ENCODE peak calls at places on chromosomes 6 and 20, in six cellular contexts. One of them, this sample, is unnamed.
A peak's percentile ranks its signal among the peaks of the same experiment; 100 is the strongest.

GRCh38 chr6:36671687-36672375 is 6.7 kb upstream of the CDKN1A start:
- DNase-seq in left ventricle myocardium inferior: no peak
- DNase-seq in mesenchymal stem cell: no peak
- DNase-seq in CD4-positive, alpha-beta T cell: no peak
- DNase-seq in right cardiac atrium: no peak
- DNase-seq in right lobe of liver: no peak
- DNase-seq in this sample: no peak

GRCh38 chr6:170140129-170140528 is 150.7 kb downstream of the DLL1 start:
- DNase-seq in right cardiac atrium: peak; percentile 18
- DNase-seq in left ventricle myocardium inferior: no peak
- DNase-seq in CD4-positive, alpha-beta T cell: no peak
- DNase-seq in right lobe of liver: peak; percentile 8
- DNase-seq in mesenchymal stem cell: no peak
- DNase-seq in this sample: no peak

GRCh38 chr6:41302638-41303037 is 16.2 kb upstream of the TREM1 start:
- DNase-seq in CD4-positive, alpha-beta T cell: no peak
- DNase-seq in mesenchymal stem cell: no peak
- DNase-seq in left ventricle myocardium inferior: no peak
- DNase-seq in right lobe of liver: no peak
- DNase-seq in right cardiac atrium: no peak
- DNase-seq in this sample: no peak

GRCh38 chr20:23652371-23652770 is 14.6 kb upstream of the CST3 start:
- DNase-seq in right lobe of liver: no peak
- DNase-seq in mesenchymal stem cell: no peak
- DNase-seq in CD4-positive, alpha-beta T cell: no peak
- DNase-seq in left ventricle myocardium inferior: no peak
- DNase-seq in right cardiac atrium: no peak
- DNase-seq in this sample: no peak

GRCh38 chr20:64010711-64011237 is 25.2 kb upstream of the C20orf204 start:
- DNase-seq in CD4-positive, alpha-beta T cell: no peak
- DNase-seq in mesenchymal stem cell: no peak
- DNase-seq in left ventricle myocardium inferior: no peak
- DNase-seq in right cardiac atrium: no peak
- DNase-seq in right lobe of liver: no peak
- DNase-seq in this sample: peak; percentile 11

GRCh38 chr6:46350714-46351113 is 140.5 kb downstream of the RCAN2 start:
- DNase-seq in right lobe of liver: no peak
- DNase-seq in mesenchymal stem cell: no peak
- DNase-seq in left ventricle myocardium inferior: no peak
- DNase-seq in CD4-positive, alpha-beta T cell: no peak
- DNase-seq in right cardiac atrium: peak; percentile 31
- DNase-seq in this sample: no peak

GRCh38 chr20:2509468-2509781 is 710 bp upstream of the ZNF343 start:
- DNase-seq in right lobe of liver: no peak
- DNase-seq in mesenchymal stem cell: no peak
- DNase-seq in CD4-positive, alpha-beta T cell: no peak
- DNase-seq in right cardiac atrium: no peak
- DNase-seq in left ventricle myocardium inferior: no peak
- DNase-seq in this sample: no peak

GRCh38 chr6:28413681-28414080 is 14.1 kb upstream of the ZSCAN12 start:
- DNase-seq in right lobe of liver: no peak
- DNase-seq in left ventricle myocardium inferior: no peak
- DNase-seq in right cardiac atrium: no peak
- DNase-seq in mesenchymal stem cell: no peak
- DNase-seq in CD4-positive, alpha-beta T cell: no peak
- DNase-seq in this sample: no peak

GRCh38 chr6:136950436-136950835 is 28.3 kb downstream of the SLC35D3 start:
- DNase-seq in right cardiac atrium: no peak
- DNase-seq in CD4-positive, alpha-beta T cell: no peak
- DNase-seq in left ventricle myocardium inferior: no peak
- DNase-seq in mesenchymal stem cell: peak; percentile 31
- DNase-seq in right lobe of liver: no peak
- DNase-seq in this sample: no peak

GRCh38 chr20:37846573-37846972 is 56.4 kb upstream of the VSTM2L start:
- DNase-seq in right cardiac atrium: no peak
- DNase-seq in left ventricle myocardium inferior: no peak
- DNase-seq in right lobe of liver: no peak
- DNase-seq in CD4-positive, alpha-beta T cell: no peak
- DNase-seq in mesenchymal stem cell: no peak
- DNase-seq in this sample: no peak

GRCh38 chr6:18752278-18753057 is 365.3 kb downstream of the RNF144B start:
- DNase-seq in right lobe of liver: no peak
- DNase-seq in mesenchymal stem cell: no peak
- DNase-seq in right cardiac atrium: no peak
- DNase-seq in CD4-positive, alpha-beta T cell: no peak
- DNase-seq in left ventricle myocardium inferior: no peak
- DNase-seq in this sample: no peak

GRCh38 chr6:89794324-89794723 is 25.3 kb downstream of the MDN1 start:
- DNase-seq in left ventricle myocardium inferior: no peak
- DNase-seq in right lobe of liver: no peak
- DNase-seq in CD4-positive, alpha-beta T cell: no peak
- DNase-seq in right cardiac atrium: no peak
- DNase-seq in mesenchymal stem cell: no peak
- DNase-seq in this sample: no peak

GRCh38 chr20:59023616-59024015 is 4.4 kb downstream of the TUBB1 start:
- DNase-seq in left ventricle myocardium inferior: no peak
- DNase-seq in mesenchymal stem cell: no peak
- DNase-seq in CD4-positive, alpha-beta T cell: no peak
- DNase-seq in right lobe of liver: no peak
- DNase-seq in right cardiac atrium: no peak
- DNase-seq in this sample: no peak

GRCh38 chr20:59025086-59025485 is 5.9 kb downstream of the TUBB1 start:
- DNase-seq in mesenchymal stem cell: no peak
- DNase-seq in CD4-positive, alpha-beta T cell: no peak
- DNase-seq in right lobe of liver: no peak
- DNase-seq in left ventricle myocardium inferior: no peak
- DNase-seq in right cardiac atrium: no peak
- DNase-seq in this sample: no peak

GRCh38 chr20:59020938-59021551 is 1.8 kb downstream of the TUBB1 start:
- DNase-seq in left ventricle myocardium inferior: no peak
- DNase-seq in right lobe of liver: no peak
- DNase-seq in mesenchymal stem cell: no peak
- DNase-seq in CD4-positive, alpha-beta T cell: no peak
- DNase-seq in right cardiac atrium: no peak
- DNase-seq in this sample: peak; percentile 73

GRCh38 chr20:59024111-59024530 is 4.9 kb downstream of the TUBB1 start:
- DNase-seq in mesenchymal stem cell: no peak
- DNase-seq in right lobe of liver: no peak
- DNase-seq in right cardiac atrium: no peak
- DNase-seq in left ventricle myocardium inferior: no peak
- DNase-seq in CD4-positive, alpha-beta T cell: no peak
- DNase-seq in this sample: no peak

DNA sequence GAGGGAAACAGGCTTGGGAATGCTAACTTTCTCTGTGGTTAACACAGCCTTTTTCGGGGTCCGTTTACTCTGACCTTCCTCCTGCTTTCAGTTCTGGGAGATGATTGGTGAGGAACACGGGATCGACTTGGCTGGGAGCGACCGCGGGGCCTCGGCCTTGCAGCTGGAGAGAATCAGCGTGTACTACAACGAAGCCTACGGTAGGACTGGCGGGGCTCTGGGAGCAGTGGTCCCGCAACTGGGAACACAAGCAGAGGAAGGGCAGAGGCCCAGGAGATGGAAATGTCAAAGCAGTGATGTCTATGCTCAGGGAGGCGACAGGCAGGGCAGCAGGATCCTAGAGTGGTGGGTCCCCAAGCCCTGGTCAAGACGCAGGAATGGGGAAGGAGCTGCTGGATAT is 3.5 kb downstream of the TUBB1 start:
- DNase-seq in right cardiac atrium: no peak
- DNase-seq in CD4-positive, alpha-beta T cell: no peak
- DNase-seq in left ventricle myocardium inferior: no peak
- DNase-seq in mesenchymal stem cell: no peak
- DNase-seq in right lobe of liver: no peak
- DNase-seq in this sample: no peak
- H3K27ac ChIP-seq in right cardiac atrium: no peak overlapping the region
- H3K27ac ChIP-seq in CD4-positive, alpha-beta T cell: no peak overlapping the region
- H3K27ac ChIP-seq in left ventricle myocardium inferior: no peak overlapping the region
- H3K27ac ChIP-seq in mesenchymal stem cell: no peak overlapping the region
- H3K27ac ChIP-seq in right lobe of liver: no peak overlapping the region
- H3K27ac ChIP-seq in this sample: no peak overlapping the region

DNA sequence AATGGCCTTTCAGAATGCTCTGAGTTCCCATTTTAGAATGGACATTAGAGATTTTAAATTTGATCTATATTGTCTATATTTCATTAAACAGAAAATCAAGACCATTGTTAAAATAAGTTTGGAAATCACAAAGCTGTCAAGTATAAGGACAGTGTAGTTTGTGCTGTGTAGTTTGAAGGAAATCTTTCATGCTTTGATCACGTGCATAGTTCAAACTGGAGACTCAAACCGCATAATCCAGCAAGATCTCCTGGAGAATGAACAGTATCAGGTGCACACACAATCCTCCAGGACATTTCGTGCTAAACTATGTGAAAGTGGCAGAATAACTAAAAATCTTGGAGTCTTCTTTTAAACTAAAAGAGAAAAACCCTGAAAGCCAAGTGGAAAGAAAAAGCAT is 60.8 kb upstream of the TBXT start:
- DNase-seq in right cardiac atrium: no peak
- DNase-seq in left ventricle myocardium inferior: no peak
- DNase-seq in mesenchymal stem cell: no peak
- DNase-seq in CD4-positive, alpha-beta T cell: no peak
- DNase-seq in right lobe of liver: no peak
- DNase-seq in this sample: no peak
- H3K27me3 ChIP-seq in right cardiac atrium: no peaks in the 10 kb centered on the region
- H3K27me3 ChIP-seq in left ventricle myocardium inferior: peaks cover 80% of the 10 kb centered on the region
- H3K27me3 ChIP-seq in mesenchymal stem cell: peaks cover 28% of the 10 kb centered on the region
- H3K27me3 ChIP-seq in CD4-positive, alpha-beta T cell: peaks cover 16% of the 10 kb centered on the region
- H3K27me3 ChIP-seq in right lobe of liver: no peaks in the 10 kb centered on the region
- H3K27me3 ChIP-seq in this sample: peaks cover 58% of the 10 kb centered on the region

GRCh38 chr6:125818225-125818657 is 27.5 kb downstream of the NCOA7 start:
- DNase-seq in right cardiac atrium: no peak
- DNase-seq in CD4-positive, alpha-beta T cell: no peak
- DNase-seq in mesenchymal stem cell: no peak
- DNase-seq in right lobe of liver: no peak
- DNase-seq in left ventricle myocardium inferior: no peak
- DNase-seq in this sample: no peak
- H3K27ac ChIP-seq in right cardiac atrium: peak overlapping the region; percentile 45
- H3K27ac ChIP-seq in CD4-positive, alpha-beta T cell: no peak overlapping the region
- H3K27ac ChIP-seq in mesenchymal stem cell: no peak overlapping the region
- H3K27ac ChIP-seq in right lobe of liver: peak overlapping the region; percentile 66
- H3K27ac ChIP-seq in left ventricle myocardium inferior: peak overlapping the region; percentile 73
- H3K27ac ChIP-seq in this sample: no peak overlapping the region

GRCh38 chr20:40650707-40651106 is 38.3 kb downstream of the MAFB start:
- DNase-seq in right cardiac atrium: no peak
- DNase-seq in mesenchymal stem cell: no peak
- DNase-seq in left ventricle myocardium inferior: no peak
- DNase-seq in CD4-positive, alpha-beta T cell: no peak
- DNase-seq in right lobe of liver: no peak
- DNase-seq in this sample: no peak
- H3K27me3 ChIP-seq in right cardiac atrium: no peaks in the 10 kb centered on the region
- H3K27me3 ChIP-seq in mesenchymal stem cell: peaks cover 11% of the 10 kb centered on the region
- H3K27me3 ChIP-seq in left ventricle myocardium inferior: peaks cover 29% of the 10 kb centered on the region
- H3K27me3 ChIP-seq in CD4-positive, alpha-beta T cell: no peaks in the 10 kb centered on the region
- H3K27me3 ChIP-seq in right lobe of liver: no peaks in the 10 kb centered on the region
- H3K27me3 ChIP-seq in this sample: peaks cover 3% of the 10 kb centered on the region

DNA sequence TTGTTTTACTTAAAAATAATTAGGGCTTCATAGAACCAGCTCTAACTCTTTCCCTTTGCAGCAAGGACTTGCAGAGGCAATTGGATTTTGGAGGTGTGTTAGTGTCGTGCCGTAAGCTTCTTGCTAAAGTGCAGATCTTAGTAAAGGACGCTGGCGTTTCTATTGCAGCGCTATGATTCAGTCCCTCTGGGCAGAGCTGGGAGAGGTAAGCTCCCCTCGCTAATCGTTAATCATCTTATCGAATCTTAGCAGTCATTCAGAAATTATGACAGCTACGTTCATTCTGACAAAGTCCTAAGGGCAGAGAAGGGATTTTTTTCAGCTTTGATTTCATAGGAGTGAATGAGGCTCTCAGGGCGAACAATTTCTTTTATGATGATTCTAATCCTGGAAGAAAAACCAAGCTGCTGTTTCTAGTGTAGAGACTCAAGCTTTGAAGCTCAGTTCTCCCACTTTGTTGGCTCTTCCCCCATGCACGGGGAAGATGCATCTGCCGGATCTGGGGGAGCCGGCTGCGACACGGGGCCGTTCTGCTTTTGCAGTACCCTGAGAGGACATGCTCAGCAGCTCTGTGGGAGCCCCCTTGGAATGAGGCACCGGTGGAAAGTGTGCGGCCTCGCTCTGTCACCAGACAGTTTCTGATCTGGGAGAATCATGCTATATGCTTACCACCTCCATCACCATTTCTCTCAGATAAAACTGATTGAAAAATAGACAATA is 79.0 kb upstream of the SLC22A23 start:
- DNase-seq in mesenchymal stem cell: no peak
- DNase-seq in right cardiac atrium: no peak
- DNase-seq in CD4-positive, alpha-beta T cell: no peak
- DNase-seq in right lobe of liver: no peak
- DNase-seq in left ventricle myocardium inferior: no peak
- DNase-seq in this sample: no peak
- H3K27ac ChIP-seq in mesenchymal stem cell: no peak overlapping the region
- H3K27ac ChIP-seq in right cardiac atrium: no peak overlapping the region
- H3K27ac ChIP-seq in CD4-positive, alpha-beta T cell: no peak overlapping the region
- H3K27ac ChIP-seq in right lobe of liver: no peak overlapping the region
- H3K27ac ChIP-seq in left ventricle myocardium inferior: no peak overlapping the region
- H3K27ac ChIP-seq in this sample: no peak overlapping the region